ENCODE peak calls at places on chromosomes 13 and 19, in six cellular contexts. E is HepG2, K is GM12878, I is GM12892, P is K562, G is H1. Q is an unnamed sample.

GRCh38 chr19:55472463-55472862 is 4.0 kb upstream of the ZNF628 start:
- DNase-seq in E (peak), K (no peak), I (no peak), P (no peak), G (no peak), Q (no peak)

GRCh38 chr19:3699071-3699740 is 1.1 kb downstream of the PIP5K1C start:
- DNase-seq in E (no peak), K (no peak), I (peak), P (peak), G (no peak), Q (peak)

GRCh38 chr13:75258159-75258782 is 223.7 kb downstream of the TBC1D4 start:
- DNase-seq in E (peak), K (no peak), I (no peak), P (no peak), G (no peak), Q (no peak)

GRCh38 chr13:22372261-22372660 is 701.4 kb downstream of the FGF9 start:
- DNase-seq in E (no peak), K (no peak), I (no peak), P (no peak), G (no peak), Q (no peak)

GRCh38 chr13:39273953-39274352 is 235.7 kb downstream of the NHLRC3 start:
- DNase-seq in E (no peak), K (no peak), I (no peak), P (no peak), G (no peak), Q (no peak)

GRCh38 chr13:51895906-51896888 is 34.4 kb downstream of the CCDC70 start:
- DNase-seq in E (peak), K (no peak), I (peak), P (peak), G (peak), Q (peak)

GRCh38 chr13:91174886-91175501 is 172.5 kb upstream of the MIR17HG start:
- DNase-seq in E (no peak), K (no peak), I (no peak), P (no peak), G (no peak), Q (no peak)

GRCh38 chr19:12864721-12865715 is 16.2 kb downstream of the DNASE2 start:
- DNase-seq in E (peak), K (no peak), I (no peak), P (no peak), G (no peak), Q (no peak)

GRCh38 chr13:90968510-90968909 is 379.0 kb upstream of the MIR17HG start:
- DNase-seq in E (peak), K (no peak), I (no peak), P (no peak), G (peak), Q (peak)

GRCh38 chr13:71015516-71015915 is 851.5 kb downstream of the DACH1 start:
- DNase-seq in E (no peak), K (no peak), I (no peak), P (no peak), G (no peak), Q (no peak)

GRCh38 chr19:41356984-41357739 is 3.4 kb upstream of the TGFB1 start:
- DNase-seq in E (no peak), K (no peak), I (no peak), P (no peak), G (no peak), Q (no peak)

GRCh38 chr19:31350033-31350692 is 927 bp upstream of the TSHZ3 start:
- DNase-seq in E (no peak), K (no peak), I (no peak), P (peak), G (no peak), Q (no peak)

GRCh38 chr19:16154557-16154956 is 11.1 kb downstream of the HSH2D start:
- DNase-seq in E (no peak), K (no peak), I (no peak), P (no peak), G (no peak), Q (no peak)

GRCh38 chr19:4068058-4068966 is 1.6 kb upstream of the ZBTB7A start:
- DNase-seq in E (no peak), K (no peak), I (no peak), P (no peak), G (no peak), Q (no peak)

GRCh38 chr13:53953205-53953604 is 924.6 kb downstream of the OLFM4 start:
- DNase-seq in E (no peak), K (no peak), I (no peak), P (no peak), G (no peak), Q (no peak)

GRCh38 chr19:50975766-50976165 is 6.4 kb upstream of the KLK6 start:
- DNase-seq in E (no peak), K (no peak), I (no peak), P (no peak), G (no peak), Q (no peak)

GRCh38 chr13:111241862-111242261 is 78.6 kb upstream of the TEX29 start:
- DNase-seq in E (no peak), K (no peak), I (no peak), P (no peak), G (no peak), Q (no peak)

GRCh38 chr13:83824120-83824519 is 58.2 kb downstream of the SLITRK1 start:
- DNase-seq in E (no peak), K (no peak), I (no peak), P (no peak), G (no peak), Q (no peak)

GRCh38 chr13:63517376-63517775 is 2101.7 kb upstream of the PCDH20 start:
- DNase-seq in E (no peak), K (no peak), I (no peak), P (no peak), G (no peak), Q (no peak)

GRCh38 chr19:50551713-50552187 is 16.5 kb downstream of the LRRC4B start:
- DNase-seq in E (no peak), K (no peak), I (no peak), P (peak), G (no peak), Q (no peak)

GRCh38 chr13:36919206-36919832 is 719 bp downstream of the SMAD9 start:
- DNase-seq in E (peak), K (no peak), I (no peak), P (peak), G (no peak), Q (no peak)

GRCh38 chr13:91101436-91101835 is 246.1 kb upstream of the MIR17HG start:
- DNase-seq in E (no peak), K (no peak), I (no peak), P (no peak), G (no peak), Q (no peak)

GRCh38 chr19:38564981-38565685 is 52.6 kb downstream of the MAP4K1 start:
- DNase-seq in E (no peak), K (no peak), I (no peak), P (no peak), G (no peak), Q (no peak)

GRCh38 chr13:68748038-68748437 is 1359.6 kb upstream of the ATXN8OS start:
- DNase-seq in E (no peak), K (no peak), I (no peak), P (no peak), G (no peak), Q (no peak)

GRCh38 chr19:29934257-29934656 is 7.8 kb upstream of the URI1 start:
- DNase-seq in E (no peak), K (no peak), I (no peak), P (no peak), G (no peak), Q (no peak)

GRCh38 chr19:29940971-29941585 is 961 bp upstream of the URI1 start:
- DNase-seq in E (no peak), K (no peak), I (no peak), P (no peak), G (no peak), Q (no peak)

GRCh38 chr19:29939628-29940027 is 2.4 kb upstream of the URI1 start:
- DNase-seq in E (no peak), K (no peak), I (no peak), P (no peak), G (no peak), Q (no peak)

GRCh38 chr19:29934781-29935180 is 7.3 kb upstream of the URI1 start:
- DNase-seq in E (no peak), K (no peak), I (no peak), P (no peak), G (no peak), Q (no peak)

DNA sequence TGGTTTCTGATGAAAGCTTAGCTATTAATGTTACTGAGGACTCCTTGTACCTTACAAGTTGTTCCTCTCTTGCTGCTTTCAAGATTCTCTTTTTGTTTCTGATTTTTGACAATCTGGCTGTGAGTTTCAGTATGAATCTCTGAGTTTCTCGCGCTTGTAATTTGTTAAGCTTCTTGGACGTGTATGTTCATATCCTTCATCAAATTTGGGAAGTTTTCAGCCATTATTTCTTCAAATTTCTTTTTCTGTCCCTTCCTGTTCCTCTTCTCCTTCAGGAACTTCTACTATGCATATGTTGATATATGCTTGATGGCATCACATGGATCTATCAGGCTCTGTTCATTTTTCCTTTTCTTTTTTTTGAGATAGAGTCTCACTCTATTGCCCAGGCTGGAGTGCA is 5.6 kb upstream of the URI1 start:
- DNase-seq in E (no peak), K (no peak), I (no peak), P (no peak), G (no peak), Q (no peak)
- TF ChIP-seq TAF1 in E (no peak), K (no peak), I (no peak), P (no peak), G (no peak), Q (no peak)

GRCh38 chr19:19515764-19516519 is at the start of gene NDUFA13:
- DNase-seq in E (peak), K (peak), I (peak), P (peak), G (peak), Q (peak)
- TF ChIP-seq POLR2A in E (peak), K (peak), I (peak), P (peak), G (peak), Q (peak)

DNA sequence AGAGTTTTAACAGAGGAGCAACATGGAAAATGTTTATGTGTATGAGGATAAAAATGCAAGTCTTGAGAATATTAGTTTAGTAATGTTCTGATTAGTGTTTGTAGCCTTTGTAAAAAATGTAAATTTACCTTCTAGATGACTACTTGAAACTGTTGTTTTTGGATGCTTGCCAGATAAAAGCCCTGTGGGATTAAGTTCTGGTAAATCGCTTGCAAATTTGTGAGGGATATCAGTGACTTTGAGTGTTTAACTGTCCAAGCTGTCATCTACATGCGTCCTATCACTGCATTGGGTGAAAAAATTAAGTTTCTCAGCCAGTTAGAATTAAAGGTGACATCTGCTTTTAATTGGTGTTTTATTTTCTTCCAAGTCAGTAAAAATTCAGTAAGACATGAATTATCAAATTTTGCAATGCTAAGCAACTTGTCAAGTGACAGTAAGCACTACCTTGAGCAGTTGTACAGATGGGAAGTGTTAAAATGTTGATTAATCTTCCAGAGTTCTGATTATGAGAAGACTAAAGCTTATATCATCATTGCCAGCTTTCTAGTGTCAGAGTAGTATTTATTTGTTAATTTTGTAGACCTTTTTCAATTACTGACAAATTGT is 88.0 kb downstream of the PCCA start:
- DNase-seq in E (no peak), K (no peak), I (no peak), P (no peak), G (no peak), Q (no peak)
- TF ChIP-seq TAF1 in E (no peak), K (no peak), I (no peak), P (no peak), G (no peak), Q (no peak)

GRCh38 chr13:19958119-19959111 is at the start of gene ZMYM2:
- DNase-seq in E (peak), K (peak), I (peak), P (peak), G (peak), Q (peak)
- TF ChIP-seq POLR2A in E (peak), K (peak), I (no peak), P (peak), G (peak), Q (no peak)

DNA sequence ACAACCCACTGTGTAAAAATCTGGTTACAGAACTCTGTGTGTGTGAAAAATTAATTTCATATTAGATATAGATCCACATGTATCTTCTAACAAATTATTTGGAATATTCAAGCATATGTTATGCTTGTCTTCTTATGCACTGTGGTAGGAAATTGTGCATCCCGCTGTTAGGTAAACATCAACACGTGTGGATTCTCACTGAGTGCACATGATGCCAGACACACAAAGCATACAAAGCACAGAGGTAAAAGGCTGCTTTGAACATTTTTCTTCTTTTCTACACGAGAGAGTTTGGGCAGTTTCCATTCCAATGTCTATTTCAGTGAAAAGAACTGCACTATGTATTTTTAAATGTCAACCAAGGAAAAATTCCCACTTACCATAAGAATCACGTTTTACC is 354.9 kb downstream of the PCDH9 start:
- DNase-seq in E (no peak), K (no peak), I (no peak), P (no peak), G (no peak), Q (no peak)
- TF ChIP-seq TAF1 in E (no peak), K (no peak), I (no peak), P (no peak), G (no peak), Q (no peak)

GRCh38 chr19:35417713-35418534 is 30.1 kb upstream of the FFAR2 start:
- DNase-seq in E (no peak), K (peak), I (no peak), P (no peak), G (no peak), Q (no peak)

GRCh38 chr19:35421362-35421761 is 26.7 kb upstream of the FFAR2 start:
- DNase-seq in E (no peak), K (no peak), I (no peak), P (no peak), G (no peak), Q (no peak)

GRCh38 chr19:35416331-35416730 is 31.7 kb upstream of the FFAR2 start:
- DNase-seq in E (no peak), K (no peak), I (no peak), P (no peak), G (no peak), Q (no peak)

GRCh38 chr19:35417278-35417677 is 30.8 kb upstream of the FFAR2 start:
- DNase-seq in E (no peak), K (no peak), I (no peak), P (no peak), G (no peak), Q (no peak)

DNA sequence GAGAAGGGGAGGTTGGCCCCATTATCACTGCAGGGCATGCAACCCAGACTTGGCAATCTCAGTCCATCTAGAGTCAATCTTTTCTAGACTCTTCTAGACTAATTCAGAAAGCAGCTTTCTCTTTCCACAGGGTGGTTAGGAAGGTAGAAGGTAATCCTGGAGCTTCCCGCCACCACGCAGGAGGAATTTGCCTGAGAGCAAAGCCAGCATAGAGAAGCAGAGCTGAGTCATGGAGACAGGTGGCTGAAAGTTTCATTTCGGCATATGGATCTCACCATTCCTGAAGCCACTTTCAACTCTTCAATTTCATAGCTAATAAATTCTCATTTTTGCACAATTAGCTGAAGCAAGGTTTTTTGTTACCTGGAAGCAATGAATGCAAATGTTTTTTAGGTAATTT is 29.0 kb upstream of the FFAR2 start:
- DNase-seq in E (no peak), K (no peak), I (no peak), P (no peak), G (no peak), Q (no peak)
- TF ChIP-seq POLR2A in E (no peak), K (no peak), I (no peak), P (no peak), G (no peak), Q (no peak)

GRCh38 chr19:2050349-2050990 is 574 bp downstream of the MKNK2 start:
- DNase-seq in E (no peak), K (no peak), I (no peak), P (peak), G (no peak), Q (no peak)
- TF ChIP-seq TAF1 in E (no peak), K (no peak), I (no peak), P (no peak), G (no peak), Q (no peak)

DNA sequence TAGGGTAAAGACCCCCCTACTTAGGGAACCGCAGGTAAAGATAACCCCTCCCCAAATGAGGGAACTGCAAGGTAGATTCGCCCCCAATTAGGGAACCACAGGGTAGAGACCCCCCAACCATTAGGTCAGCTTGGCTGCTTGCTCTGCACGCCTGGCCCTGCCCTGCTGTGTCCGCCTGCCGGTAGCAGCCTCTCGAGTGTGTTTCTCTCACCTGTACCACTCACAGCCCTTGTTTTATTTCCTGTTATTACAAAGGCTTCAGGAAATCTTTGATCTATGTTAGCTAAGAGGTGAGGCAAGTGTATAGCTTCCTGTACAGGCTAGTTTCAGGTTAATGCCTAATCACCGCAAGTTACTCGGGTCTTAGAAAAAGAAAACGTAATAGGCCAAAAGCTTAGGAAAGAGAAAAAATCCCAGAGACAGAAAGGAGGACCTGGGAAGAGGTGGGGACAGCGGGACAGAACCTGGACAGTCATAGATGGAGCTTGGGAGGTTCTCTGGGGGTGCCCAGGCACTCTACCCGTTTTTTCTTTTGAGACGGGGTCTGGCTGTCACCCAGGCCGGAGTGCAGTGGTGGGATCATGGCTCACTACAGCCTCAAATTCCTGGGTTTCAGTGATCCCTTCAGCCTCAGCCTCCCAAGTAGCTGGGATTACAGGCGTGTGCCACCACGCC is 23.1 kb upstream of the EIF3G start:
- DNase-seq in E (no peak), K (no peak), I (no peak), P (no peak), G (no peak), Q (no peak)
- TF ChIP-seq POLR2A in E (no peak), K (no peak), I (no peak), P (no peak), G (no peak), Q (no peak)

GRCh38 chr19:43367822-43368221 is 14.3 kb downstream of the CD177 start:
- DNase-seq in E (no peak), K (no peak), I (no peak), P (no peak), G (no peak), Q (no peak)

GRCh38 chr19:43372462-43372861 is 19.0 kb downstream of the CD177 start:
- DNase-seq in E (no peak), K (no peak), I (no peak), P (no peak), G (no peak), Q (no peak)

GRCh38 chr19:43371909-43372308 is 18.4 kb downstream of the CD177 start:
- DNase-seq in E (no peak), K (no peak), I (no peak), P (no peak), G (no peak), Q (no peak)
- TF ChIP-seq TAF1 in E (no peak), K (no peak), I (no peak), P (no peak), G (no peak), Q (no peak)

Q was measured in GM12891.